ENCODE peak calls at places on chromosomes 7 and 10, in six cellular contexts. F is A549, O is HepG2, S is endothelial cell of umbilical vein, B is K562, M is GM12878. D is an unnamed sample.

GRCh38 chr7:108456845-108457540 is 757 bp upstream of the NRCAM start:
- DNase-seq in F (no peak), O (no peak), S (no peak), B (no peak), M (no peak), D (no peak)

GRCh38 chr7:11130601-11131000 is 156.9 kb downstream of the PHF14 start:
- DNase-seq in F (no peak), O (no peak), S (no peak), B (no peak), M (no peak), D (no peak)

GRCh38 chr7:39609462-39610149 is 13.8 kb upstream of the RALA start:
- DNase-seq in F (no peak), O (no peak), S (peak), B (no peak), M (no peak), D (peak)

GRCh38 chr7:32890553-32891045 is 961 bp downstream of the KBTBD2 start:
- DNase-seq in F (peak), O (peak), S (no peak), B (peak), M (peak), D (peak)

GRCh38 chr10:77036993-77037734 is 600.4 kb downstream of the KCNMA1 start:
- DNase-seq in F (peak), O (peak), S (peak), B (peak), M (no peak), D (peak)

GRCh38 chr7:95718556-95719410 is 53.6 kb upstream of the DYNC1I1 start:
- DNase-seq in F (peak), O (no peak), S (peak), B (no peak), M (no peak), D (peak)

GRCh38 chr7:44338600-44338999 is 13.2 kb upstream of the CAMK2B start:
- DNase-seq in F (no peak), O (no peak), S (no peak), B (no peak), M (no peak), D (peak)

GRCh38 chr10:121900443-121901174 is 27.2 kb downstream of the ATE1 start:
- DNase-seq in F (peak), O (peak), S (peak), B (peak), M (no peak), D (peak)

GRCh38 chr7:107049480-107049879 is 5.0 kb downstream of the PRKAR2B start:
- DNase-seq in F (no peak), O (no peak), S (no peak), B (no peak), M (no peak), D (no peak)

GRCh38 chr10:86100581-86101061 is 266.0 kb downstream of the GRID1 start:
- DNase-seq in F (peak), O (peak), S (no peak), B (peak), M (no peak), D (peak)

GRCh38 chr10:80210259-80210658 is 4.9 kb upstream of the ANXA11 start:
- DNase-seq in F (no peak), O (no peak), S (no peak), B (peak), M (no peak), D (no peak)

GRCh38 chr10:33860994-33861393 is 526.5 kb upstream of the NRP1 start:
- DNase-seq in F (no peak), O (no peak), S (no peak), B (no peak), M (no peak), D (no peak)

GRCh38 chr7:123355576-123356195 is 155.9 kb upstream of the SLC13A1 start:
- DNase-seq in F (peak), O (no peak), S (no peak), B (no peak), M (no peak), D (peak)

GRCh38 chr10:116809528-116810500 is 39.5 kb upstream of the ENO4 start:
- DNase-seq in F (peak), O (peak), S (no peak), B (peak), M (no peak), D (peak)

GRCh38 chr10:93945814-93946213 is 47.9 kb upstream of the PLCE1 start:
- DNase-seq in F (no peak), O (no peak), S (no peak), B (no peak), M (no peak), D (no peak)

GRCh38 chr10:29142516-29143314 is 146.2 kb upstream of the LYZL1 start:
- DNase-seq in F (no peak), O (no peak), S (no peak), B (peak), M (no peak), D (no peak)
- TF ChIP-seq MYC in F (no peak), O (no peak), S (no peak), B (peak), M (no peak), D (no peak)

GRCh38 chr7:158428131-158428841 is 159.3 kb downstream of the PTPRN2 start:
- DNase-seq in F (no peak), O (no peak), S (no peak), B (no peak), M (no peak), D (no peak)
- TF ChIP-seq MYC in F (no peak), O (no peak), S (no peak), B (no peak), M (no peak), D (no peak)

GRCh38 chr10:84235096-84235495 is 6.2 kb downstream of the LRIT1 start:
- DNase-seq in F (no peak), O (no peak), S (no peak), B (no peak), M (no peak), D (no peak)
- TF ChIP-seq MYC in F (no peak), O (no peak), S (no peak), B (no peak), M (no peak), D (no peak)

DNA sequence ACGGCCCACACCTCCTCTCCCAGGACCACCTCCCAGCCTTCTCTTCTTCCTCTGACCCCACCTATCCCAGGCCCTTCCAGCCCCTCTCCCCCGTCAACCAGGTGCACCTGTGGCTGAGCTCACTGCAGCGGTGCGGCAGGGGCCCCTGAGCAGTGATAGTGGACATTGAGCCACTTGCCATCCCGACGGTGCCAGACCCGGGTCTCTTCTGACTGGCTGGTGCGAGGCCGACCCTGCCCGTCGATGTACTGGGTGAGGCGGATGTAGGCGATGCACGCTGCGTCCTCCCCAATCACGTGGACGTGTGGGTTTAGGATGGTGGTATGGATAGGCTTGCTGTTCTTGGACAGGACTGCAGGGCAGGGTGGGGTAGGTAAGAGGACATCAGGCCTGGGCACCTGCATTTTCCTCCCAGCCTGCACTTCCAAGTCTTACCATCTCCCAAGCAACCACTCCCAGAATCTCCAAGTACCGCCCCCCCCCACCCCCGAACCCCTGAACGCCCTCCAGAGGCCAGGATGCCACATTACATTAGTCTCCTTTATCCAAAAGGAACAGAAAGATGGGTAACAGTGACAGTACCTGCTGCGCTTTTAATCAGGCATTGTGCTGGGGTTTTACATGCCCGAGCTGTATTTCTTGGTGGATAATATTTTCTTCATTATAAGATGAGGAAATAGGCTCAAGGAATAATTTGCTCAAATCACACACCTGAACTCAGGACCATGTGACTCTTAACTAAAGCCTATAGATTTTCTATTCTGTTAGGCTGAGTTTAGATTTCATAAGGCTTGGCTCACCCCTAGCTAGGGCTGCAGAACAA is 3.7 kb upstream of the NDST2 start:
- DNase-seq in F (peak), O (no peak), S (no peak), B (peak), M (no peak), D (peak)
- TF ChIP-seq MYC in F (no peak), O (no peak), S (no peak), B (no peak), M (no peak), D (no peak)

GRCh38 chr10:73113543-73113942 is 3.3 kb downstream of the NUDT13 start:
- DNase-seq in F (no peak), O (no peak), S (no peak), B (no peak), M (no peak), D (no peak)

GRCh38 chr10:73116017-73116416 is 5.8 kb downstream of the NUDT13 start:
- DNase-seq in F (no peak), O (no peak), S (no peak), B (no peak), M (no peak), D (no peak)

GRCh38 chr10:73106301-73106700 is 4.0 kb upstream of the NUDT13 start:
- DNase-seq in F (no peak), O (no peak), S (no peak), B (no peak), M (no peak), D (no peak)

GRCh38 chr10:73110345-73110849 is at the start of gene NUDT13:
- DNase-seq in F (peak), O (peak), S (peak), B (peak), M (peak), D (peak)
- TF ChIP-seq MYC in F (no peak), O (no peak), S (peak), B (peak), M (no peak), D (peak)

GRCh38 chr7:135335628-135336139 is 102.0 kb downstream of the STRA8 start:
- DNase-seq in F (peak), O (peak), S (peak), B (peak), M (peak), D (peak)
- TF ChIP-seq MYC in F (no peak), O (no peak), S (no peak), B (no peak), M (no peak), D (no peak)

GRCh38 chr10:104824378-104825006 is 183.4 kb downstream of the SORCS3 start:
- DNase-seq in F (peak), O (no peak), S (no peak), B (peak), M (no peak), D (peak)
- TF ChIP-seq MYC in F (no peak), O (no peak), S (no peak), B (no peak), M (no peak), D (no peak)